ENCODE peak calls at places on chromosomes 11 and 22, in six cellular contexts. One of them, this sample, is unnamed.

GRCh38 chr22:46958649-46959048 is 196.2 kb downstream of the TBC1D22A start:
- DNase-seq in heart right ventricle: no peak
- DNase-seq in lung: no peak
- DNase-seq in right atrium auricular region: no peak
- DNase-seq in chondrocyte: no peak
- DNase-seq in cardiac muscle cell: no peak
- DNase-seq in this sample: no peak

GRCh38 chr22:46054091-46054877 is 77.3 kb upstream of the WNT7B start:
- DNase-seq in heart right ventricle: peak
- DNase-seq in lung: peak
- DNase-seq in right atrium auricular region: no peak
- DNase-seq in chondrocyte: peak
- DNase-seq in cardiac muscle cell: peak
- DNase-seq in this sample: no peak

GRCh38 chr11:17561466-17562001 is 14.5 kb downstream of the OTOG start:
- DNase-seq in heart right ventricle: no peak
- DNase-seq in lung: no peak
- DNase-seq in right atrium auricular region: no peak
- DNase-seq in chondrocyte: no peak
- DNase-seq in cardiac muscle cell: no peak
- DNase-seq in this sample: no peak

GRCh38 chr11:26976389-26976788 is 17.5 kb upstream of the FIBIN start:
- DNase-seq in heart right ventricle: no peak
- DNase-seq in lung: no peak
- DNase-seq in right atrium auricular region: no peak
- DNase-seq in chondrocyte: no peak
- DNase-seq in cardiac muscle cell: peak
- DNase-seq in this sample: no peak

GRCh38 chr11:103877221-103877620 is 159.2 kb upstream of the DDI1 start:
- DNase-seq in heart right ventricle: no peak
- DNase-seq in lung: no peak
- DNase-seq in right atrium auricular region: no peak
- DNase-seq in chondrocyte: no peak
- DNase-seq in cardiac muscle cell: peak
- DNase-seq in this sample: no peak

GRCh38 chr11:911890-912219 is 1.2 kb upstream of the CHID1 start:
- DNase-seq in heart right ventricle: no peak
- DNase-seq in lung: no peak
- DNase-seq in right atrium auricular region: no peak
- DNase-seq in chondrocyte: no peak
- DNase-seq in cardiac muscle cell: no peak
- DNase-seq in this sample: no peak

GRCh38 chr22:31637938-31638618 is 23.9 kb downstream of the PISD start:
- DNase-seq in heart right ventricle: peak
- DNase-seq in lung: peak
- DNase-seq in right atrium auricular region: no peak
- DNase-seq in chondrocyte: no peak
- DNase-seq in cardiac muscle cell: peak
- DNase-seq in this sample: no peak

GRCh38 chr22:17866127-17866526 is 91.9 kb upstream of the BID start:
- DNase-seq in heart right ventricle: no peak
- DNase-seq in lung: no peak
- DNase-seq in right atrium auricular region: no peak
- DNase-seq in chondrocyte: no peak
- DNase-seq in cardiac muscle cell: no peak
- DNase-seq in this sample: no peak

GRCh38 chr22:41762980-41763779 is 37.3 kb upstream of the CCDC134 start:
- DNase-seq in heart right ventricle: no peak
- DNase-seq in lung: no peak
- DNase-seq in right atrium auricular region: no peak
- DNase-seq in chondrocyte: no peak
- DNase-seq in cardiac muscle cell: peak
- DNase-seq in this sample: no peak

GRCh38 chr11:34330653-34331052 is 27.2 kb downstream of the ABTB2 start:
- DNase-seq in heart right ventricle: no peak
- DNase-seq in lung: no peak
- DNase-seq in right atrium auricular region: no peak
- DNase-seq in chondrocyte: no peak
- DNase-seq in cardiac muscle cell: no peak
- DNase-seq in this sample: no peak

GRCh38 chr11:105181521-105181920 is 42.0 kb upstream of the CARD18 start:
- DNase-seq in heart right ventricle: no peak
- DNase-seq in lung: no peak
- DNase-seq in right atrium auricular region: no peak
- DNase-seq in chondrocyte: no peak
- DNase-seq in cardiac muscle cell: peak
- DNase-seq in this sample: no peak

GRCh38 chr22:35074583-35074982 is 8.6 kb downstream of the ISX start:
- DNase-seq in heart right ventricle: no peak
- DNase-seq in lung: no peak
- DNase-seq in right atrium auricular region: no peak
- DNase-seq in chondrocyte: no peak
- DNase-seq in cardiac muscle cell: no peak
- DNase-seq in this sample: no peak

GRCh38 chr11:117819096-117820040 is 5.2 kb downstream of the FXYD2 start:
- DNase-seq in heart right ventricle: peak
- DNase-seq in lung: no peak
- DNase-seq in right atrium auricular region: peak
- DNase-seq in chondrocyte: peak
- DNase-seq in cardiac muscle cell: peak
- DNase-seq in this sample: no peak

GRCh38 chr11:362642-363442 is 6.5 kb upstream of the B4GALNT4 start:
- DNase-seq in heart right ventricle: no peak
- DNase-seq in lung: no peak
- DNase-seq in right atrium auricular region: no peak
- DNase-seq in chondrocyte: peak
- DNase-seq in cardiac muscle cell: no peak
- DNase-seq in this sample: no peak

GRCh38 chr22:46791201-46791731 is 28.8 kb downstream of the TBC1D22A start:
- DNase-seq in heart right ventricle: peak
- DNase-seq in lung: no peak
- DNase-seq in right atrium auricular region: peak
- DNase-seq in chondrocyte: no peak
- DNase-seq in cardiac muscle cell: peak
- DNase-seq in this sample: no peak

GRCh38 chr11:78192223-78192719 is 3.6 kb downstream of the USP35 start:
- DNase-seq in heart right ventricle: no peak
- DNase-seq in lung: no peak
- DNase-seq in right atrium auricular region: no peak
- DNase-seq in chondrocyte: no peak
- DNase-seq in cardiac muscle cell: no peak
- DNase-seq in this sample: no peak

GRCh38 chr11:45948341-45948740 is 25.9 kb downstream of the LARGE2 start:
- DNase-seq in heart right ventricle: no peak
- DNase-seq in lung: no peak
- DNase-seq in right atrium auricular region: no peak
- DNase-seq in chondrocyte: no peak
- DNase-seq in cardiac muscle cell: no peak
- DNase-seq in this sample: no peak

GRCh38 chr11:115222863-115223530 is 281.2 kb downstream of the CADM1 start:
- DNase-seq in heart right ventricle: no peak
- DNase-seq in lung: no peak
- DNase-seq in right atrium auricular region: no peak
- DNase-seq in chondrocyte: no peak
- DNase-seq in cardiac muscle cell: no peak
- DNase-seq in this sample: no peak

GRCh38 chr11:34052608-34053160 is 1.2 kb downstream of the CAPRIN1 start:
- DNase-seq in heart right ventricle: no peak
- DNase-seq in lung: peak
- DNase-seq in right atrium auricular region: no peak
- DNase-seq in chondrocyte: no peak
- DNase-seq in cardiac muscle cell: no peak
- DNase-seq in this sample: no peak

GRCh38 chr22:46323126-46323525 is 12.4 kb upstream of the TRMU start:
- DNase-seq in heart right ventricle: no peak
- DNase-seq in lung: no peak
- DNase-seq in right atrium auricular region: no peak
- DNase-seq in chondrocyte: peak
- DNase-seq in cardiac muscle cell: no peak
- DNase-seq in this sample: no peak

GRCh38 chr11:130999086-130999485 is 82.8 kb upstream of the SNX19 start:
- DNase-seq in heart right ventricle: no peak
- DNase-seq in lung: no peak
- DNase-seq in right atrium auricular region: no peak
- DNase-seq in chondrocyte: no peak
- DNase-seq in cardiac muscle cell: peak
- DNase-seq in this sample: no peak

GRCh38 chr11:62061356-62062222 is 62.2 kb upstream of the INCENP start:
- DNase-seq in heart right ventricle: no peak
- DNase-seq in lung: no peak
- DNase-seq in right atrium auricular region: no peak
- DNase-seq in chondrocyte: no peak
- DNase-seq in cardiac muscle cell: peak
- DNase-seq in this sample: no peak
- TF ChIP-seq CTCF in heart right ventricle: peak
- TF ChIP-seq CTCF in lung: no peak
- TF ChIP-seq CTCF in right atrium auricular region: no peak
- TF ChIP-seq CTCF in chondrocyte: peak
- TF ChIP-seq CTCF in cardiac muscle cell: peak
- TF ChIP-seq CTCF in this sample: no peak

GRCh38 chr11:96798445-96798844 is 408.6 kb downstream of the JRKL start:
- DNase-seq in heart right ventricle: no peak
- DNase-seq in lung: no peak
- DNase-seq in right atrium auricular region: no peak
- DNase-seq in chondrocyte: no peak
- DNase-seq in cardiac muscle cell: no peak
- DNase-seq in this sample: no peak

DNA sequence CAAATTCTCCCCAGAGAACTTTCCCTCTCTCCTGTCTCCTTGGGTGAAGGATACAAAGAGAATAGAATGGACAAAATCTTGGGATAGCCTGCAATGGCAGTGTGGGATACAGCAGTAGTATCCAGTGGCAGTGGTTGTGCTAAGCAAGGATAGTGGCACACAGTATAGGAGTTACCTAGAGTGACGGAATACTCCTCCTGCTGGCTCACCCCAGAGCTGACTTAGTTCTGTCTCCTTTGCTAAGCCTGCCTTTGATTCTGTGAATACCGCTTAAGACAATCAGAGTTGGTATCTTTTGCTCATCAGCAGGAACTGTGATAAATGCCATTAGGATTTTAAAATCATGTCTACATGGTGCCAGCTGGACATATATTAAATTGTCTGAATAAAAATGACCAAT is 404.3 kb downstream of the JRKL start:
- DNase-seq in heart right ventricle: no peak
- DNase-seq in lung: no peak
- DNase-seq in right atrium auricular region: no peak
- DNase-seq in chondrocyte: no peak
- DNase-seq in cardiac muscle cell: no peak
- DNase-seq in this sample: no peak
- TF ChIP-seq CTCF in heart right ventricle: no peak
- TF ChIP-seq CTCF in lung: no peak
- TF ChIP-seq CTCF in right atrium auricular region: no peak
- TF ChIP-seq CTCF in chondrocyte: no peak
- TF ChIP-seq CTCF in cardiac muscle cell: no peak
- TF ChIP-seq CTCF in this sample: no peak

GRCh38 chr22:33659423-33659822 is 260.9 kb downstream of the LARGE1 start:
- DNase-seq in heart right ventricle: peak
- DNase-seq in lung: no peak
- DNase-seq in right atrium auricular region: no peak
- DNase-seq in chondrocyte: no peak
- DNase-seq in cardiac muscle cell: peak
- DNase-seq in this sample: no peak
- TF ChIP-seq CTCF in heart right ventricle: no peak
- TF ChIP-seq CTCF in lung: no peak
- TF ChIP-seq CTCF in right atrium auricular region: no peak
- TF ChIP-seq CTCF in chondrocyte: no peak
- TF ChIP-seq CTCF in cardiac muscle cell: no peak
- TF ChIP-seq CTCF in this sample: no peak

GRCh38 chr22:36337365-36338130 is 50.2 kb downstream of the MYH9 start:
- DNase-seq in heart right ventricle: no peak
- DNase-seq in lung: no peak
- DNase-seq in right atrium auricular region: no peak
- DNase-seq in chondrocyte: no peak
- DNase-seq in cardiac muscle cell: no peak
- DNase-seq in this sample: no peak
- TF ChIP-seq CTCF in heart right ventricle: no peak
- TF ChIP-seq CTCF in lung: no peak
- TF ChIP-seq CTCF in right atrium auricular region: no peak
- TF ChIP-seq CTCF in chondrocyte: no peak
- TF ChIP-seq CTCF in cardiac muscle cell: no peak
- TF ChIP-seq CTCF in this sample: no peak

GRCh38 chr11:62221498-62221897 is 13.0 kb downstream of the SCGB2A1 start:
- DNase-seq in heart right ventricle: no peak
- DNase-seq in lung: no peak
- DNase-seq in right atrium auricular region: no peak
- DNase-seq in chondrocyte: no peak
- DNase-seq in cardiac muscle cell: no peak
- DNase-seq in this sample: no peak

GRCh38 chr11:62223095-62223494 is 14.6 kb downstream of the SCGB2A1 start:
- DNase-seq in heart right ventricle: no peak
- DNase-seq in lung: no peak
- DNase-seq in right atrium auricular region: no peak
- DNase-seq in chondrocyte: no peak
- DNase-seq in cardiac muscle cell: peak
- DNase-seq in this sample: no peak

DNA sequence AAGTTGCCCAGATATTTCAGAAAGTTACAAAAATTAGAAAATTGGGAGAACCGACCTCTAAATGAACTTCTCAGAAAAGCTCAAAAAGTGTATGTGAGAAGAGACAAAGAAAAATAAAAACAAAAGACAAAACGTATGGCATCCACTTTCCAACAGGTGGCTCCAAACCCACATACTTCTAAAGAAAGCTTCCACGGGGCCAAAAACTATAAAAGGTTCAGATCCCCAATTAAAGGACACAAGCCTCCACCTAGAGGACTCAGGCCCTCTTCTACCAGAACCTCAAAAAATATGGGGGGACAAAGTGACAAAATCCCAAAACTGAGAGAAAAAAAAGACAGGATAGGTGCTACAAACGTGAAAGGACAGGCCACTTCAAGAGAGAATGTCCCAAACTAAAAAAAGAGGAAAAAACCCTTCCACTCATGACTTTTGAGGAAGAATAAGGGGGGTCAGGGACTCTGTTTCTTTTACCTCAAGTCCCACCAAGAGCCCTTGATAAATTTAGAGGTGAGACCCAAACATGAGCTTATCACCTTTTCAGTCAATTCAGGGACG is 8.8 kb downstream of the SCGB2A1 start:
- DNase-seq in heart right ventricle: no peak
- DNase-seq in lung: no peak
- DNase-seq in right atrium auricular region: no peak
- DNase-seq in chondrocyte: no peak
- DNase-seq in cardiac muscle cell: peak
- DNase-seq in this sample: no peak
- TF ChIP-seq CTCF in heart right ventricle: peak
- TF ChIP-seq CTCF in lung: no peak
- TF ChIP-seq CTCF in right atrium auricular region: peak
- TF ChIP-seq CTCF in chondrocyte: peak
- TF ChIP-seq CTCF in cardiac muscle cell: peak
- TF ChIP-seq CTCF in this sample: peak

GRCh38 chr11:47565340-47566165 is at the start of gene PTPMT1:
- DNase-seq in heart right ventricle: peak
- DNase-seq in lung: peak
- DNase-seq in right atrium auricular region: peak
- DNase-seq in chondrocyte: no peak
- DNase-seq in cardiac muscle cell: peak
- DNase-seq in this sample: peak
- TF ChIP-seq CTCF in heart right ventricle: no peak
- TF ChIP-seq CTCF in lung: no peak
- TF ChIP-seq CTCF in right atrium auricular region: no peak
- TF ChIP-seq CTCF in chondrocyte: no peak
- TF ChIP-seq CTCF in cardiac muscle cell: no peak
- TF ChIP-seq CTCF in this sample: no peak

This sample was measured in osteocyte.